ENCODE peak calls at places on chromosomes 3 and 15, in five cellular contexts. J is mesendoderm, H is mammary epithelial cell, Q is DND-41, N is kidney. X is an unnamed sample.

GRCh38 chr3:59922226-59922625 is 872.4 kb upstream of the CFAP20DC start:
- DNase-seq in J (no peak), Q (no peak), N (no peak), H (no peak), X (no peak)

GRCh38 chr3:187946031-187946691 is 200.9 kb upstream of the BCL6 start:
- DNase-seq in J (no peak), N (no peak), H (no peak), Q (no peak), X (peak)

GRCh38 chr3:197430502-197430901 is 125.3 kb downstream of the BDH1 start:
- DNase-seq in Q (no peak), J (no peak), N (no peak), H (no peak), X (peak)

GRCh38 chr15:25787855-25788521 is 75.1 kb downstream of the ATP10A start:
- DNase-seq in H (no peak), J (no peak), Q (no peak), N (peak), X (peak)

GRCh38 chr3:17384567-17385296 is 357.7 kb downstream of the TBC1D5 start:
- DNase-seq in H (peak), Q (no peak), N (no peak), J (peak), X (peak)

GRCh38 chr3:42492508-42493080 is 9.8 kb upstream of the VIPR1 start:
- DNase-seq in J (no peak), Q (no peak), N (no peak), H (no peak), X (no peak)

GRCh38 chr3:105197863-105198262 is 168.8 kb upstream of the ALCAM start:
- DNase-seq in H (no peak), Q (no peak), J (no peak), N (no peak), X (no peak)

GRCh38 chr3:181711325-181712135 is at the start of gene SOX2:
- DNase-seq in Q (no peak), J (peak), N (no peak), H (peak), X (peak)

GRCh38 chr3:172591876-172592771 is 68.9 kb upstream of the TNFSF10 start:
- DNase-seq in J (no peak), H (no peak), Q (peak), N (no peak), X (peak)

GRCh38 chr15:100775581-100776185 is 103.9 kb upstream of the ALDH1A3 start:
- DNase-seq in Q (no peak), H (no peak), J (no peak), N (no peak), X (no peak)

GRCh38 chr3:29932662-29933316 is 651.9 kb downstream of the RBMS3 start:
- DNase-seq in Q (no peak), H (no peak), J (no peak), N (no peak), X (no peak)

GRCh38 chr15:49330166-49330565 is 92.9 kb upstream of the FGF7 start:
- DNase-seq in H (no peak), Q (no peak), N (no peak), J (no peak), X (no peak)

GRCh38 chr3:47283596-47284364 is 1.0 kb downstream of the KLHL18 start:
- DNase-seq in H (peak), N (no peak), Q (peak), J (peak), X (peak)

GRCh38 chr3:8652323-8652987 is 7.9 kb upstream of the SSUH2 start:
- DNase-seq in N (no peak), J (no peak), H (no peak), Q (no peak), X (no peak)

GRCh38 chr3:55013145-55013544 is 85.3 kb upstream of the LRTM1 start:
- DNase-seq in H (peak), J (peak), Q (no peak), N (no peak), X (peak)

GRCh38 chr3:166303685-166304084 is 466.5 kb upstream of the BCHE start:
- DNase-seq in Q (no peak), J (no peak), H (no peak), N (no peak), X (no peak)

GRCh38 chr3:63857311-63857710 is 6.3 kb downstream of the THOC7 start:
- DNase-seq in Q (no peak), H (peak), J (no peak), N (no peak), X (no peak)

DNA sequence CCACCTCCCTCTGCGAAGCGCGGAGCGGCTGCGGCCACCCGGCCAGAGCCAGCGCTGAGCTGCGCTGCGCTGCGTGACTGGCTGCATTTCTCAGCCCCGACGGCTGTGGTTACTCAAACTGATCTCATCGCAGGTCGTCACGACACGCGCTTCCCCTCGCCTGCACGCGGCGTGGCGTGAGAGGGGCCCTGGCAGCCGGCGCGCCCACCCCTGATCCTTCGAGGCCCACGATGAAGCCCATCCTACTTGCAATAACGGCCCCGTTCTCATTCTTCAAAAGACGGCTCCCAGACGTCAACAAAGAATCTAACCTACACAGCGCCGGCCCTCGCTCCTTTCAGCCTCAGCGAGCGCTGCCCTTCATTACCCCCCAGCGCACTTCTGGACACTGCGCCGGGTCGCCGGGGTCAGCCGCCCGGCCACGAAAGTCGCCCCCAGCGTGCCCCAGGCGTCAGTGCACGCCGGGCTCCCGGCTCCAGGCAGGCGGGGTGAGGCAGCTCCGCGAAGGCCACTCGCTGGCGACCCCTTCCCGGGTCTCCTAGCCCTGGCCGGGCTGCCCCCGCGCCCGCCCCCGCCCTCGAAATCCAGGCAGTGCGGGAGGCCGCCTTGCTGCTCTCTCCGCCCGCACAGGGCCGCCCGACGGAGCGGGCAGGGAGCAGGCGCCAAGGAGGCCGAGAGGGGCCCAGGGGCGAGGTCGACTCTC is 9.9 kb upstream of the LEKR1 start:
- DNase-seq in H (no peak), N (peak), Q (no peak), J (no peak), X (peak)
- H3K9ac ChIP-seq in H (peak), N (peak), Q (no peak), J (peak), X (peak)

GRCh38 chr15:47383102-47383501 is 334.2 kb upstream of the SEMA6D start:
- DNase-seq in H (peak), J (no peak), Q (no peak), N (no peak), X (no peak)

GRCh38 chr15:47386459-47386858 is 330.8 kb upstream of the SEMA6D start:
- DNase-seq in Q (no peak), J (no peak), N (no peak), H (no peak), X (no peak)

GRCh38 chr15:47384316-47384715 is 333.0 kb upstream of the SEMA6D start:
- DNase-seq in J (peak), H (peak), N (no peak), Q (no peak), X (peak)

GRCh38 chr15:47384776-47385175 is 332.5 kb upstream of the SEMA6D start:
- DNase-seq in J (no peak), Q (no peak), H (no peak), N (no peak), X (no peak)

GRCh38 chr15:47383801-47384200 is 333.5 kb upstream of the SEMA6D start:
- DNase-seq in N (no peak), H (no peak), Q (no peak), J (no peak), X (no peak)
- H3K9ac ChIP-seq in N (no peak), H (no peak), Q (no peak), J (no peak), X (peak)

GRCh38 chr3:113783463-113783862 is 36.6 kb downstream of the ATP6V1A start:
- DNase-seq in J (peak), Q (no peak), N (no peak), H (peak), X (peak)
- H3K9ac ChIP-seq in J (no peak), Q (no peak), N (no peak), H (no peak), X (peak)

GRCh38 chr3:183371672-183371968 is 56.8 kb downstream of the MCF2L2 start:
- DNase-seq in N (no peak), Q (no peak), H (peak), J (no peak), X (peak)

GRCh38 chr3:183372911-183373310 is 55.5 kb downstream of the MCF2L2 start:
- DNase-seq in Q (no peak), N (no peak), J (no peak), H (no peak), X (no peak)

GRCh38 chr3:183369117-183369516 is 59.3 kb downstream of the MCF2L2 start:
- DNase-seq in N (no peak), Q (no peak), J (no peak), H (no peak), X (no peak)

GRCh38 chr3:183369626-183370025 is 58.8 kb downstream of the MCF2L2 start:
- DNase-seq in J (no peak), N (no peak), H (peak), Q (no peak), X (no peak)

DNA sequence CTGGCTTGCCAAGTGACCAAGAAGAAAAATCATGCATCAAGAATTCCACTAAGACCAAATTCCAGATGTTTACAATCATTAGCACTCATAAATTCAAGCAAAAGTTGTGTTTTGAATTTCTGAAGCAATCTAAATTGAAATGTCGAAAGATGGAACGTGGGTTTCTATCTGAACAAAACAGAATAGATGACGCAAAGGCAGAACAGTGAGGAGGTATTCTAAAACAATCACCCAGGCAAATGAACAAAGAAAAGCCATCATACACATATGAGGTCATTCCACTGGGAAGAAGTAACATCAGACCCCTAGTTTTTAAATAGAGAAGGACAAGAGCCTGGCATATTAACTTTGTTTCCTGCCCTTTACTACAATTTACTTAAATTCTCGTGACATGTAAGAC is 58.0 kb downstream of the MCF2L2 start:
- DNase-seq in Q (no peak), J (no peak), H (no peak), N (no peak), X (no peak)
- H3K9ac ChIP-seq in Q (no peak), J (no peak), H (peak), N (no peak), X (peak)

DNA sequence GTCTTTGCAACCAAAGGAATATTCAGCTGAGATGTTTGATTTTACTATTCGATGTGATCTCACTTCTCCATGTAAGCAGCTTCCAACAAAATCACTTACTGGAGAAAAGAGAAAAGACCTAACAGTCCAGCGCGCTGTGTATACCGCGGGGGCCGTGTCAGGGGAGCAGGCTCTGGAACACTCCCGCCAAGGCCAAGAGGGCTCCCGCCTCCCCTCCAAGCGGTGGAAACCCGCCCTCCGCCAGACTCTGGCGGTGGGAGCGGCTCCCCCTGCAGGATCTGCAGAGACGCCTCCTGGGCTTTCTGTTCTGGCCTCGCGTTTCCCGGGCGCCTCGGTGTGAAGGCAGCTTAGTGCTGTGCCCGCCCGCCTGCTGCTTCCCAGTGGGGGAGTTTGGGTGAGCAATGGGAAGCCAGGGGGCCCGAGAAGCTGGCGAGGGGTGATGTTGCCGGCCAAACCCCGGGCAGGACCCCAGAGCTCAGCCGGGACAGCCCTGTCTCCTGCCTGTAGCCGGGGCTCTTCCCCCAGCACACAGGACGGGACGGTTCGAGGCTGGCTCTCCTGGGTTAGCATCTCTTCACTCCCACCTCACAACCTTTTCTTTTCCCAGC is 36.3 kb downstream of the CHST14 start:
- DNase-seq in J (peak), H (peak), Q (peak), N (peak), X (peak)
- H3K9ac ChIP-seq in J (peak), H (peak), Q (peak), N (no peak), X (peak)